ENCODE peak calls at places on chromosomes 2 and 18, in five cellular contexts. C is SJSA1, O is choroid plexus epithelial cell, B is gastrocnemius medialis, H is neural progenitor cell. M is an unnamed sample.

GRCh38 chr2:38797276-38797675 is 19.3 kb downstream of the GEMIN6 start:
- DNase-seq in C (no peak), B (no peak), O (no peak), H (no peak), M (no peak)

GRCh38 chr2:65390134-65390533 is 42.3 kb downstream of the SPRED2 start:
- DNase-seq in B (no peak), C (no peak), H (no peak), O (no peak), M (no peak)

GRCh38 chr2:67871696-67872320 is 191.0 kb downstream of the C1D start:
- DNase-seq in O (peak), B (no peak), H (no peak), C (peak), M (peak)

GRCh38 chr2:63743170-63743975 is 98.3 kb upstream of the UGP2 start:
- DNase-seq in O (no peak), C (no peak), H (no peak), B (peak), M (no peak)

GRCh38 chr2:111898703-111899514 is 502 bp downstream of the MERTK start:
- DNase-seq in C (no peak), O (no peak), H (peak), B (no peak), M (peak)

GRCh38 chr2:45710468-45710867 is 59.0 kb downstream of the PRKCE start:
- DNase-seq in B (no peak), H (no peak), O (no peak), C (no peak), M (no peak)

GRCh38 chr18:57141208-57142129 is 5.4 kb upstream of the BOD1L2 start:
- DNase-seq in O (no peak), C (no peak), B (no peak), H (no peak), M (no peak)

GRCh38 chr2:241315879-241316700 is at the start of gene SEPTIN2:
- DNase-seq in C (peak), B (peak), H (no peak), O (peak), M (peak)

GRCh38 chr2:164662066-164662465 is 40.8 kb upstream of the GRB14 start:
- DNase-seq in H (no peak), B (no peak), O (peak), C (no peak), M (peak)

GRCh38 chr2:232876071-232876977 is 6.3 kb downstream of the SNORC start:
- DNase-seq in B (no peak), O (no peak), H (peak), C (no peak), M (no peak)

GRCh38 chr2:176680916-176681315 is 411.7 kb downstream of the MTX2 start:
- DNase-seq in H (no peak), O (peak), B (no peak), C (no peak), M (no peak)

GRCh38 chr2:7795358-7796199 is 878.4 kb downstream of the RNF144A start:
- DNase-seq in H (peak), O (peak), B (no peak), C (no peak), M (no peak)

GRCh38 chr18:23437357-23438045 is 15.6 kb upstream of the RIOK3 start:
- DNase-seq in H (peak), O (peak), C (peak), B (peak), M (peak)
- H3K4me3 ChIP-seq in H (peak), O (peak), C (peak), B (peak), M (peak)

GRCh38 chr2:197613509-197613987 is 61.8 kb downstream of the RFTN2 start:
- DNase-seq in C (no peak), O (peak), B (no peak), H (no peak), M (peak)
- H3K4me3 ChIP-seq in C (no peak), O (no peak), B (no peak), H (no peak), M (no peak)

DNA sequence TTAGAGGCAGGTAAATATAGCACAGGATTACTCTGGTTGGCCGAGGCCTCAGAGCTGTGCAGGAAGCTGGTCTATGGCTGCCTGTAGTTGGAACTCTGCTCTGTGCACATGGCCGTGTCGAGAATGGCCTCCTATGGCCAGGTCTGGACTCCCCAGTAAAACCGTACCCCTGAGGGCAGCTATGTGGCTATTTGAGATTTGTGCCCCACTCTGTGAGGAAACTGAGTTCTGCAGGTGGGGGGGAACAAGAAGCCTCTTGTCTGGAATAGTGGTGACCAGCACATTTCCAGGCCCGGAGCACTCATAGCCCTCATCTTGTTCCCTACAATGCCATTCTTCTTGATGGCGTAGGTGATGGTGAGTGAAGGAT is 15.0 kb upstream of the TEX51 start:
- DNase-seq in C (peak), B (no peak), H (no peak), O (no peak), M (no peak)
- H3K4me3 ChIP-seq in C (no peak), B (no peak), H (no peak), O (no peak), M (no peak)

DNA sequence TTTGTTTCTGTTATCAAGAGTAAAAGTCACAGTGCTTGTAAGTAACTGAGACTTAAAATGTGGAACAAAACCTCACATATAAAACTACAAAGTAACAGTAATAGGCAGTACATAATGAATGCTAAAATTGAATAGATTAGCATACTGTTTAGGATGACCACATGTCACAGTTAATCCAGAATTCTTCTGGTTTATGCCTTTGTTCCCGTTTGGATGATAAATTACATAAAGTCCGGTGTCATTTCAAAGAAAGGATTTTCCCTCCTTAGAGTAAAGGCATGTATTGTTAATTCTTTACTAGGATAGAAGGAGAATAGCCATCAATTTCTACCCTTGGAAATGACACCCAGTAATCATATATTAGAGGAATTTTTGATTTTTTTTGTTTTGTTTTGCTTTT is 56.1 kb downstream of the RBM43 start:
- DNase-seq in B (no peak), O (no peak), H (no peak), C (no peak), M (no peak)
- H3K4me3 ChIP-seq in B (no peak), O (no peak), H (no peak), C (no peak), M (no peak)

GRCh38 chr18:59359576-59359952 is 499 bp upstream of the LMAN1 start:
- DNase-seq in B (no peak), O (no peak), C (no peak), H (no peak), M (no peak)
- H3K4me3 ChIP-seq in B (peak), O (peak), C (peak), H (peak), M (peak)

GRCh38 chr18:74760436-74760835 is 162.8 kb downstream of the ZNF407 start:
- DNase-seq in O (no peak), H (no peak), B (no peak), C (no peak), M (no peak)
- H3K4me3 ChIP-seq in O (no peak), H (no peak), B (no peak), C (no peak), M (no peak)

DNA sequence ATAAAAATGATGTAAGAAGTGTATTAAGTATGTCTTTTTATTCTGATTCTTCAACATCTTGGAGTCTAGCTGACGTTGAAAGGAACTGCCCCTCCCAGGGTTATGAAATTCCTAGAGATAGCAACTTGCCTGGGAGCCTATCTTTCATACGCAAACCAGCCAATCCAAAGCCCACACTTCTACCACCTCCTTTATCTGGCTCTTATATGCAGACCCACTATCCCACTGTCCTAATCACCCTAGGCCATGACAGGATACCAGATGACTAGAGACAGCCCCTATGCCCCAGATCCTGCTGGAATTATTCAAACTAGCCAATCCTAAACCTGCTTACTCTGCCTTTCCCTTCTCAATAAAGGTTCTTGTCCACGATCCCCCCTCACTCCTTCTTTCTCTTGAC is 11.8 kb upstream of the CDC42EP3 start:
- DNase-seq in H (no peak), B (no peak), O (no peak), C (no peak), M (no peak)
- H3K4me3 ChIP-seq in H (no peak), B (no peak), O (no peak), C (no peak), M (no peak)

DNA sequence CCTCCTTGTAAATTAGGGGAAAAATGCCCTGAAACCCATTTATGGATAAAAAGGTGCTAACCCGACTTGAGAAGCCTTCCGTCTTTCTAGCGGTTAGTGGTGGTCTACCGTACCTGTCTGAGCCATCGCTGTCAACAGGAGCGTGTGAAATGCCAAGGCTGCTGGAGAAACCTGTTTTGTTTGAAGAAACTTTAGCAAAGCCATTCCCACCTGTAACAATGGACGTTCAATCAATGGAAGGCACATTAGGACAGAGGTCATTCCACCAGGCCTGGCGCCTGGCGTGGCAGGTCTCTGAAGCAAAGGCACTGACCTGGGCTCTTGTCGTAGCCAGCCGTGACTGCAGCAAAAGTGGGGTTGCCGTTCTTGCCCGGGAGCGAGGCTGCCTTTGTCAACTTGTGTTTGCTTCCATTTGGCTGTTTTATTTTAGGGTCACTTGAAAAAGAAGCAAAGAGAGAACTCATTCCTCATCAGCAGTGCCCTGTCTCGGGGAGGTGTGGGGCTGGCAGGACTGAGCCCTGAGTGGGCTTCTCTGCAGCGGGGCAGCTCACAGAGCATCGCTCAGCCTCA is 47.2 kb downstream of the ZAP70 start:
- DNase-seq in H (no peak), O (no peak), B (no peak), C (peak), M (no peak)
- H3K4me3 ChIP-seq in H (no peak), O (no peak), B (no peak), C (no peak), M (no peak)

GRCh38 chr2:9385841-9386240 is 37.5 kb downstream of the ITGB1BP1 start:
- DNase-seq in C (no peak), O (no peak), H (no peak), B (no peak), M (no peak)
- H3K4me3 ChIP-seq in C (no peak), O (no peak), H (no peak), B (no peak), M (no peak)

GRCh38 chr2:238105506-238106338 is 5.6 kb downstream of the ESPNL start:
- DNase-seq in O (no peak), B (peak), C (no peak), H (no peak), M (no peak)

GRCh38 chr2:238108423-238109201 is 8.5 kb downstream of the ESPNL start:
- DNase-seq in H (peak), C (no peak), O (no peak), B (peak), M (no peak)

GRCh38 chr2:238106339-238106697 is 6.2 kb downstream of the ESPNL start:
- DNase-seq in O (no peak), C (no peak), H (no peak), B (no peak), M (no peak)

GRCh38 chr2:238107525-238108422 is 7.6 kb downstream of the ESPNL start:
- DNase-seq in O (no peak), C (no peak), B (peak), H (no peak), M (no peak)

DNA sequence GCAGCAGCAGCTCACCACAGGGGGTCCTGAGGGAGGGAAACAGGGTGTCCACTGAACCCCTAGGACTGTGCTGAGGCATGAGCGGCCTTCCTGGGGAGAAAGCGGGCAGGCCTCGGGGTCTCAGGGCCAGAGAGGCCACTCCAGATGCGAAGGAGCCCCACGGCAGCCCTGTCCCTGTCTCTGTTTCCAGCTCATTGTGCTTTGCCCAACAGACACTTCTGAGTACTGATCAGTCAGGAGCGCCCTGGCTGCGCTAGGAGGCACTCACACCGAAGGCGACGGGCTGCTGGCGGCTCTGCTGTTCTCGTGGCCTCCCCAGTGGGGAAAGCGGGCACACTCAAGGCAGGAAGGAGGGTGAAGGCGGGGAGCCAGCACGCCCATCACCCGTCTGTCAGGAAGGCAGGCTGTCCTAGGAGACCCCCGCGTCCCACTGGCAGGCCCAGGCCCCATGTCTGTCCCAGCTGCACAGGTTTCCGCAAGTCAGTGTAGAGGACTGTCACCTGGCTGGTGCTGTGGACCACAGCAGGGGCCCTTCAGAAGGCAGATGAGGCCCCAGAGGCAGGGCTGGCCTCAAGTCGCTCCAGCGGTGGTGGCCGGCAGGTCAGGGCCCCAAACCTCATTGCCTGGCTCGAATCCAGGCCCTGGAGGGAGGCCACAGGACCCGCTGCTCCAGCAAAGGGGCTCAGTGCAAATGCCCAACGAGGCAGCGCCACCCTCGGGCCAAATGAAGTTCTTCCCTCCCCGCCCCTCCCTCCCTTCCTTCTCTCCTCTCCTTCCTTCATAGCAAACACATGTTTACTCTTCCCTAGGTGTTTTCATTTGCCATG is 6.8 kb downstream of the ESPNL start:
- DNase-seq in H (peak), B (peak), O (peak), C (no peak), M (no peak)
- H3K4me3 ChIP-seq in H (no peak), B (no peak), O (no peak), C (no peak), M (no peak)

M was measured in cardiac fibroblast.